ENCODE peak calls at places on chromosomes 4 and X, in six cellular contexts. One of them, this sample, is unnamed.

GRCh38 chr4:26069218-26069617 is 155.2 kb downstream of the SMIM20 start:
- DNase-seq in mucosa of descending colon: no peak
- DNase-seq in heart left ventricle: no peak
- DNase-seq in foreskin fibroblast: peak
- DNase-seq in IMR-90: peak
- DNase-seq in cardiac fibroblast: peak
- DNase-seq in this sample: peak

GRCh38 chr4:6953751-6954380 is 44.2 kb downstream of the TBC1D14 start:
- DNase-seq in heart left ventricle: peak
- DNase-seq in IMR-90: peak
- DNase-seq in foreskin fibroblast: peak
- DNase-seq in cardiac fibroblast: peak
- DNase-seq in mucosa of descending colon: peak
- DNase-seq in this sample: peak

GRCh38 chr4:71187399-71188196 is 151.2 kb upstream of the SLC4A4 start:
- DNase-seq in IMR-90: peak
- DNase-seq in heart left ventricle: peak
- DNase-seq in mucosa of descending colon: peak
- DNase-seq in cardiac fibroblast: peak
- DNase-seq in foreskin fibroblast: peak
- DNase-seq in this sample: no peak

GRCh38 chrX:29726811-29727210 is 488.6 kb upstream of the MAGEB2 start:
- DNase-seq in cardiac fibroblast: no peak
- DNase-seq in IMR-90: no peak
- DNase-seq in foreskin fibroblast: no peak
- DNase-seq in heart left ventricle: no peak
- DNase-seq in mucosa of descending colon: no peak
- DNase-seq in this sample: no peak

GRCh38 chr4:113947484-113947883 is 32.0 kb downstream of the ARSJ start:
- DNase-seq in foreskin fibroblast: no peak
- DNase-seq in IMR-90: no peak
- DNase-seq in mucosa of descending colon: no peak
- DNase-seq in heart left ventricle: no peak
- DNase-seq in cardiac fibroblast: no peak
- DNase-seq in this sample: no peak

GRCh38 chr4:30722916-30723270 is 2.7 kb downstream of the PCDH7 start:
- DNase-seq in cardiac fibroblast: no peak
- DNase-seq in foreskin fibroblast: no peak
- DNase-seq in IMR-90: no peak
- DNase-seq in heart left ventricle: no peak
- DNase-seq in mucosa of descending colon: no peak
- DNase-seq in this sample: no peak

GRCh38 chr4:16722386-16722785 is 176.1 kb downstream of the LDB2 start:
- DNase-seq in IMR-90: no peak
- DNase-seq in mucosa of descending colon: no peak
- DNase-seq in foreskin fibroblast: no peak
- DNase-seq in cardiac fibroblast: no peak
- DNase-seq in heart left ventricle: no peak
- DNase-seq in this sample: no peak

GRCh38 chr4:56128231-56128630 is 179.5 kb downstream of the CEP135 start:
- DNase-seq in cardiac fibroblast: peak
- DNase-seq in mucosa of descending colon: no peak
- DNase-seq in IMR-90: peak
- DNase-seq in heart left ventricle: no peak
- DNase-seq in foreskin fibroblast: peak
- DNase-seq in this sample: no peak

GRCh38 chrX:3962511-3963350 is 249.3 kb upstream of the PRKX start:
- DNase-seq in foreskin fibroblast: peak
- DNase-seq in IMR-90: peak
- DNase-seq in heart left ventricle: no peak
- DNase-seq in cardiac fibroblast: peak
- DNase-seq in mucosa of descending colon: no peak
- DNase-seq in this sample: peak

GRCh38 chrX:72094894-72095293 is 36.8 kb downstream of the RTL5 start:
- DNase-seq in foreskin fibroblast: no peak
- DNase-seq in heart left ventricle: peak
- DNase-seq in IMR-90: peak
- DNase-seq in mucosa of descending colon: no peak
- DNase-seq in cardiac fibroblast: peak
- DNase-seq in this sample: peak

GRCh38 chrX:97490656-97491055 is 606.9 kb downstream of the RPA4 start:
- DNase-seq in heart left ventricle: no peak
- DNase-seq in foreskin fibroblast: peak
- DNase-seq in mucosa of descending colon: no peak
- DNase-seq in IMR-90: no peak
- DNase-seq in cardiac fibroblast: no peak
- DNase-seq in this sample: peak
- H3K4me3 ChIP-seq in heart left ventricle: no peak
- H3K4me3 ChIP-seq in foreskin fibroblast: no peak
- H3K4me3 ChIP-seq in mucosa of descending colon: no peak
- H3K4me3 ChIP-seq in IMR-90: no peak
- H3K4me3 ChIP-seq in cardiac fibroblast: no peak
- H3K4me3 ChIP-seq in this sample: no peak

GRCh38 chrX:50780144-50780543 is 33.9 kb downstream of the SHROOM4 start:
- DNase-seq in IMR-90: no peak
- DNase-seq in mucosa of descending colon: no peak
- DNase-seq in foreskin fibroblast: no peak
- DNase-seq in cardiac fibroblast: no peak
- DNase-seq in heart left ventricle: no peak
- DNase-seq in this sample: no peak

GRCh38 chrX:50779694-50780093 is 34.3 kb downstream of the SHROOM4 start:
- DNase-seq in foreskin fibroblast: no peak
- DNase-seq in IMR-90: no peak
- DNase-seq in heart left ventricle: peak
- DNase-seq in mucosa of descending colon: no peak
- DNase-seq in cardiac fibroblast: peak
- DNase-seq in this sample: no peak
- H3K4me3 ChIP-seq in foreskin fibroblast: no peak
- H3K4me3 ChIP-seq in IMR-90: no peak
- H3K4me3 ChIP-seq in heart left ventricle: no peak
- H3K4me3 ChIP-seq in mucosa of descending colon: no peak
- H3K4me3 ChIP-seq in cardiac fibroblast: no peak
- H3K4me3 ChIP-seq in this sample: no peak

DNA sequence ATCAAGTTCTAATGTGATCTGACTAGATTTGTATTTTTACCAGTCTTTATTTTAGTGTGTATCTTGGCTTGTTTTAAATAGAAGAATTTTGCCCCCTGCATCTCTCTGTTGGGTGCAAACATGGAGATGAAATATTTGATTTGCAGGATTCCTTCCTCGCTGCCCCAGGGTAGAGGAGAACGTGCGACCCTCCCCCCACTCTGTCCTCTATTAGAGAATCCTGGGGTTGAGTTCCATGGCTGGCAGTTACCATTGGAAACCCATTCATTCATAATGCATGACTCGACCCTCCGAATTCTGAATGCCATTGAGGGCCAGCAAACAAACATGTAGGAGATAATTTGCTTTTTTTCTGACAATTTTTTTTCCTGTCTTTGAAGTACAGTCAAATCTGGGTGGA is 53.7 kb downstream of the TRIM2 start:
- DNase-seq in heart left ventricle: no peak
- DNase-seq in foreskin fibroblast: no peak
- DNase-seq in cardiac fibroblast: no peak
- DNase-seq in mucosa of descending colon: no peak
- DNase-seq in IMR-90: no peak
- DNase-seq in this sample: no peak
- H3K4me3 ChIP-seq in heart left ventricle: no peak
- H3K4me3 ChIP-seq in foreskin fibroblast: no peak
- H3K4me3 ChIP-seq in cardiac fibroblast: no peak
- H3K4me3 ChIP-seq in mucosa of descending colon: no peak
- H3K4me3 ChIP-seq in IMR-90: no peak
- H3K4me3 ChIP-seq in this sample: no peak

GRCh38 chr4:52883183-52883621 is 21.1 kb downstream of the RASL11B start:
- DNase-seq in foreskin fibroblast: no peak
- DNase-seq in IMR-90: no peak
- DNase-seq in cardiac fibroblast: no peak
- DNase-seq in heart left ventricle: no peak
- DNase-seq in mucosa of descending colon: no peak
- DNase-seq in this sample: no peak
- H3K4me3 ChIP-seq in foreskin fibroblast: no peak
- H3K4me3 ChIP-seq in IMR-90: no peak
- H3K4me3 ChIP-seq in cardiac fibroblast: no peak
- H3K4me3 ChIP-seq in heart left ventricle: no peak
- H3K4me3 ChIP-seq in mucosa of descending colon: no peak
- H3K4me3 ChIP-seq in this sample: no peak

GRCh38 chrX:64196606-64197005 is 8.9 kb downstream of the AMER1 start:
- DNase-seq in foreskin fibroblast: no peak
- DNase-seq in IMR-90: no peak
- DNase-seq in mucosa of descending colon: no peak
- DNase-seq in heart left ventricle: no peak
- DNase-seq in cardiac fibroblast: no peak
- DNase-seq in this sample: no peak

GRCh38 chrX:64195862-64196261 is 9.6 kb downstream of the AMER1 start:
- DNase-seq in IMR-90: no peak
- DNase-seq in foreskin fibroblast: no peak
- DNase-seq in mucosa of descending colon: no peak
- DNase-seq in heart left ventricle: no peak
- DNase-seq in cardiac fibroblast: no peak
- DNase-seq in this sample: no peak

GRCh38 chrX:64202808-64203320 is 2.6 kb downstream of the AMER1 start:
- DNase-seq in cardiac fibroblast: no peak
- DNase-seq in IMR-90: peak
- DNase-seq in heart left ventricle: no peak
- DNase-seq in mucosa of descending colon: no peak
- DNase-seq in foreskin fibroblast: peak
- DNase-seq in this sample: peak

GRCh38 chrX:64192673-64193072 is 12.8 kb downstream of the AMER1 start:
- DNase-seq in cardiac fibroblast: no peak
- DNase-seq in foreskin fibroblast: no peak
- DNase-seq in mucosa of descending colon: no peak
- DNase-seq in IMR-90: no peak
- DNase-seq in heart left ventricle: no peak
- DNase-seq in this sample: no peak

DNA sequence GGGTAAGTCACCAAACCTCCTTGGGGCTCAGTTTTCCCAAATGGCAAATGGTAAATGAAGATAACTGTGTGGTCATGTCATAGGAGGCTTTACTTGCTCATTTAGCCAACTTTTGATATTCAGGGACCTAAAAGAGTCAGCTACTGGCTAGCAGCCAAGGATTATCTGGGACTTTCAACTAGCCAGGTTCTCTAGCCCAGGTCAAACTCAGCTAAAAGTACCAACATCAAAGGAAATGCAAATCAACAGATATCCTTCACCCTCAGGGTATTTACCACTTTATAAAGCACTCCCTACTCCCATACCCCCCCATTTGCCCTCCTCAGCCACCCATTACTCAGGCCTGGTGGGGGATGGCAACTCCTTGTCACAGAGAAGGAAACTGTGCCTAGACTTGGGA is 7.5 kb downstream of the AMER1 start:
- DNase-seq in IMR-90: no peak
- DNase-seq in foreskin fibroblast: peak
- DNase-seq in cardiac fibroblast: peak
- DNase-seq in heart left ventricle: no peak
- DNase-seq in mucosa of descending colon: no peak
- DNase-seq in this sample: no peak
- H3K4me3 ChIP-seq in IMR-90: no peak
- H3K4me3 ChIP-seq in foreskin fibroblast: no peak
- H3K4me3 ChIP-seq in cardiac fibroblast: no peak
- H3K4me3 ChIP-seq in heart left ventricle: no peak
- H3K4me3 ChIP-seq in mucosa of descending colon: no peak
- H3K4me3 ChIP-seq in this sample: no peak

GRCh38 chr4:156957558-156957957 is 14.0 kb downstream of the PDGFC start:
- DNase-seq in IMR-90: no peak
- DNase-seq in foreskin fibroblast: no peak
- DNase-seq in cardiac fibroblast: no peak
- DNase-seq in heart left ventricle: no peak
- DNase-seq in mucosa of descending colon: no peak
- DNase-seq in this sample: no peak

GRCh38 chr4:156956947-156957346 is 14.7 kb downstream of the PDGFC start:
- DNase-seq in IMR-90: no peak
- DNase-seq in heart left ventricle: no peak
- DNase-seq in mucosa of descending colon: no peak
- DNase-seq in cardiac fibroblast: no peak
- DNase-seq in foreskin fibroblast: no peak
- DNase-seq in this sample: no peak

GRCh38 chr4:156959298-156959702 is 12.3 kb downstream of the PDGFC start:
- DNase-seq in foreskin fibroblast: peak
- DNase-seq in cardiac fibroblast: peak
- DNase-seq in mucosa of descending colon: no peak
- DNase-seq in IMR-90: peak
- DNase-seq in heart left ventricle: no peak
- DNase-seq in this sample: peak

GRCh38 chr4:156956359-156956758 is 15.2 kb downstream of the PDGFC start:
- DNase-seq in cardiac fibroblast: no peak
- DNase-seq in heart left ventricle: no peak
- DNase-seq in foreskin fibroblast: no peak
- DNase-seq in mucosa of descending colon: no peak
- DNase-seq in IMR-90: no peak
- DNase-seq in this sample: no peak

GRCh38 chr4:156958276-156959074 is 13.1 kb downstream of the PDGFC start:
- DNase-seq in foreskin fibroblast: peak
- DNase-seq in heart left ventricle: no peak
- DNase-seq in mucosa of descending colon: no peak
- DNase-seq in cardiac fibroblast: peak
- DNase-seq in IMR-90: no peak
- DNase-seq in this sample: no peak
- H3K4me3 ChIP-seq in foreskin fibroblast: no peak
- H3K4me3 ChIP-seq in heart left ventricle: no peak
- H3K4me3 ChIP-seq in mucosa of descending colon: no peak
- H3K4me3 ChIP-seq in cardiac fibroblast: no peak
- H3K4me3 ChIP-seq in IMR-90: no peak
- H3K4me3 ChIP-seq in this sample: no peak